ENCODE peak calls at places on chromosomes 3 and 15, in eight cellular contexts. L, G, N, H, R, D, I and B are unnamed samples.

GRCh38 chr3:174436367-174436766 is 422.8 kb upstream of the NAALADL2 start:
- DNase-seq in N (no peak), L (no peak), G (no peak), H (no peak), D (no peak), I (no peak), R (no peak), B (no peak)

GRCh38 chr15:95826831-95827230 is 503.7 kb upstream of the NR2F2 start:
- DNase-seq in N (no peak), G (no peak), I (no peak), D (no peak), L (no peak), H (no peak), R (no peak), B (no peak)

GRCh38 chr3:169387751-169388696 is 275.5 kb downstream of the MECOM start:
- DNase-seq in I (no peak), L (no peak), G (peak; percentile 56), R (no peak), D (peak; percentile 64), N (peak; percentile 22), H (peak; percentile 82), B (no peak)

GRCh38 chr15:87941606-87942005 is 314.9 kb downstream of the NTRK3 start:
- DNase-seq in N (peak; percentile 55), I (peak; percentile 66), R (no peak), L (no peak), G (no peak), D (no peak), H (no peak), B (no peak)

GRCh38 chr3:11434017-11434526 is 161.9 kb downstream of the ATG7 start:
- DNase-seq in D (peak; percentile 82), I (no peak), H (no peak), L (no peak), N (no peak), G (peak; percentile 23), R (peak; percentile 73), B (peak; percentile 16)

GRCh38 chr3:131390331-131390730 is 8.8 kb downstream of the NUDT16 start:
- DNase-seq in D (no peak), L (no peak), R (no peak), N (no peak), H (no peak), G (no peak), I (no peak), B (no peak)

GRCh38 chr3:69500604-69501003 is 114.7 kb upstream of the FRMD4B start:
- DNase-seq in G (no peak), L (no peak), D (no peak), N (no peak), I (no peak), H (no peak), R (no peak), B (no peak)

GRCh38 chr15:100891316-100892012 is 11.8 kb downstream of the ALDH1A3 start:
- DNase-seq in D (peak; percentile 13), I (peak; percentile 43), R (no peak), G (no peak), H (no peak), N (peak; percentile 79), L (no peak), B (no peak)

GRCh38 chr15:67399925-67400324 is 121.0 kb upstream of the C15orf61 start:
- DNase-seq in L (no peak), D (no peak), I (no peak), N (no peak), R (no peak), G (peak; percentile 13), H (no peak), B (no peak)

GRCh38 chr15:29522373-29523276 is 253.0 kb upstream of the NSMCE3 start:
- DNase-seq in N (no peak), H (no peak), G (no peak), R (no peak), I (no peak), D (no peak), L (no peak), B (no peak)

GRCh38 chr15:49674370-49674769 is 53.5 kb downstream of the DTWD1 start:
- DNase-seq in N (no peak), I (no peak), G (no peak), H (no peak), R (peak; percentile 7), L (no peak), D (no peak), B (no peak)

GRCh38 chr3:39317571-39318169 is 11.8 kb upstream of the CCR8 start:
- DNase-seq in H (no peak), R (no peak), L (no peak), G (no peak), D (no peak), I (no peak), N (no peak), B (no peak)

GRCh38 chr15:70098461-70099166 is 897 bp upstream of the TLE3 start:
- DNase-seq in G (peak; percentile 62), I (peak; percentile 76), N (peak; percentile 91), L (peak; percentile 55), D (peak; percentile 47), H (peak; percentile 86), R (no peak), B (no peak)

GRCh38 chr3:122563717-122564025 is 429 bp downstream of the PARP9 start:
- DNase-seq in G (peak; percentile 16), D (peak; percentile 23), R (no peak), L (no peak), H (no peak), N (no peak), I (no peak), B (no peak)

GRCh38 chr3:62318752-62319569 is 54.4 kb downstream of the FEZF2 start:
- DNase-seq in R (peak; percentile 79), L (peak; percentile 60), H (peak; percentile 96), N (peak; percentile 96), G (peak; percentile 88), I (peak; percentile 86), D (peak; percentile 64), B (peak; percentile 55)

GRCh38 chr3:62318365-62318751 is 55.0 kb downstream of the FEZF2 start:
- DNase-seq in I (no peak), N (no peak), R (no peak), L (no peak), H (no peak), D (no peak), G (no peak), B (no peak)

GRCh38 chr3:62316525-62316924 is 56.8 kb downstream of the FEZF2 start:
- DNase-seq in G (no peak), I (no peak), R (no peak), H (no peak), D (no peak), L (no peak), N (no peak), B (no peak)

GRCh38 chr3:62323241-62323640 is 50.1 kb downstream of the FEZF2 start:
- DNase-seq in D (no peak), G (no peak), H (no peak), R (no peak), L (no peak), I (no peak), N (no peak), B (no peak)

GRCh38 chr3:62319570-62320243 is 53.6 kb downstream of the FEZF2 start:
- DNase-seq in I (no peak), D (no peak), H (no peak), L (no peak), G (no peak), N (no peak), R (no peak), B (no peak)
- H3K4me3 ChIP-seq in I (no peak overlapping the region), D (peak overlapping the region; percentile 51), H (peak overlapping the region; percentile 13), L (no peak overlapping the region), G (peak overlapping the region; percentile 13), N (peak overlapping the region; percentile 65), R (peak overlapping the region; percentile 78), B (peak overlapping the region; percentile 84)

DNA sequence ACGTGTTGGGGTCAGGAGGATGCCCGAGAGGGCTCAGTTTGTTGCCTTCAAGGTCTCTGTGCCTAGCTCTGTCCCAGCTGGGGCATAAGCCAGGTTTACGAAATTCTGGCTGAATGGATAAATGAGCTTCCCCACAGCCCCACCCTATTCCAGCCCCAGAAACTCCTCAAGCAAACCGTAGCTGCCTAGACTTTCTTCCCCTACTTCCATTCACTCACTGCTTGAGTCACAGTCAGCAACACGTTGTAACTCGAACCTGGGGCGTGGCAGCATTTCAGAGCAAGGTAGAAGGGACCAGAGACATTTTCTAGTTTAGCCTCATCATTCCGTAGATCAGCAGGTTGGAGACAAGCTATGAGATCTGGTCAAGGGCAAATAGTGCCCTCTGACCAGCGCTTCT is 24.2 kb downstream of the NMNAT3 start:
- DNase-seq in R (no peak), L (no peak), I (no peak), H (no peak), D (no peak), G (no peak), N (no peak), B (no peak)
- H3K27ac ChIP-seq in R (no peak overlapping the region), L (no peak overlapping the region), I (no peak overlapping the region), H (no peak overlapping the region), D (no peak overlapping the region), G (no peak overlapping the region), N (no peak overlapping the region), B (no peak overlapping the region)

GRCh38 chr15:82648257-82649103 is 1.3 kb upstream of the CPEB1 start:
- DNase-seq in I (no peak), D (peak; percentile 18), R (no peak), L (no peak), N (peak; percentile 65), G (no peak), H (no peak), B (no peak)
- H3K4me3 ChIP-seq in I (peak overlapping the region; percentile 77), D (peak overlapping the region; percentile 53), R (peak overlapping the region; percentile 63), L (no peak overlapping the region), N (peak overlapping the region; percentile 45), G (no peak overlapping the region), H (peak overlapping the region; percentile 49), B (peak overlapping the region; percentile 43)

DNA sequence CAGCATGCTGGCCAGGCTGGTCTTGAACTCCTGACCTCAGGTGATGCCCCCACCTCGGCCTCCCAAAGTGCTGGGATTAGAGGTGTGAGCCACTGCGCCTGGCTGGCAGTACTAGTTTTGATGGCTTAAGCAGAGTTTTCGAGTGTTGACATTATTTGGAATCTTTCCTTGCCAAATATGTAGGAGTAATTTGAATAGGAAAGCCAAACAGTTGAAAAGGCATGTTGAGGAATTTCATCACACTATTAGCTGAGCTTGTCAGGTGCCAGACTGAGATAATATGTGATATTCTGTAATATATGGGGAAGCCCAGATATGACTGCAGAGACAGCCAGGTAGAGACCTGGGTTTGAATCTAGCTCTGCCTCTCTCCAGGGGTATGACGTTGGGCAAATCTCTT is 109.3 kb downstream of the SV2B start:
- DNase-seq in R (no peak), H (no peak), I (no peak), G (no peak), N (no peak), L (no peak), D (no peak), B (no peak)
- H3K27ac ChIP-seq in R (no peak overlapping the region), H (no peak overlapping the region), I (no peak overlapping the region), G (no peak overlapping the region), N (no peak overlapping the region), L (no peak overlapping the region), D (no peak overlapping the region), B (no peak overlapping the region)

GRCh38 chr15:89775815-89776214 is 317 bp upstream of the MESP2 start:
- DNase-seq in I (no peak), D (no peak), R (no peak), N (no peak), H (no peak), G (no peak), L (no peak), B (no peak)
- H3K4me3 ChIP-seq in I (peak overlapping the region; percentile 11), D (peak overlapping the region; percentile 35), R (no peak overlapping the region), N (no peak overlapping the region), H (no peak overlapping the region), G (no peak overlapping the region), L (no peak overlapping the region), B (peak overlapping the region; percentile 57)